ENCODE peak calls at places on chromosomes 12 and 14, in six cellular contexts. Y, T, N, B, S and X are unnamed samples.
A peak's percentile ranks its signal among the peaks of the same experiment; 100 is the strongest.

GRCh38 chr14:68593806-68594536 is 198.9 kb downstream of the ZFP36L1 start:
- ATAC-seq in T (no peak), B (no peak), N (no peak), Y (no peak), S (no peak), X (no peak)

GRCh38 chr14:70724944-70725343 is 83.2 kb downstream of the TTC9 start:
- ATAC-seq in S (no peak), Y (no peak), T (no peak), N (no peak), B (no peak), X (no peak)

GRCh38 chr14:74426202-74426582 is at the start of gene SYNDIG1L:
- ATAC-seq in S (no peak), T (no peak), N (no peak), Y (no peak), B (no peak), X (no peak)

GRCh38 chr14:24271834-24272263 is 452 bp upstream of the RABGGTA start:
- ATAC-seq in T (no peak), B (no peak), N (no peak), S (no peak), Y (no peak), X (no peak)

GRCh38 chr12:52865090-52865944 is 16.5 kb upstream of the KRT78 start:
- ATAC-seq in S (no peak), B (peak; percentile 82), T (peak; percentile 73), N (peak; percentile 59), Y (peak; percentile 90), X (peak; percentile 67)

GRCh38 chr14:105021656-105022275 is 883 bp upstream of the CDCA4 start:
- ATAC-seq in N (no peak), B (no peak), S (peak; percentile 1), T (no peak), Y (no peak), X (no peak)

GRCh38 chr14:85195872-85196477 is 334.0 kb upstream of the FLRT2 start:
- ATAC-seq in Y (no peak), N (no peak), S (no peak), B (no peak), T (no peak), X (no peak)

GRCh38 chr12:130160711-130161231 is 1.5 kb upstream of the FZD10 start:
- ATAC-seq in B (no peak), S (no peak), T (no peak), N (no peak), Y (no peak), X (no peak)

GRCh38 chr12:673849-674248 is 10.6 kb upstream of the NINJ2 start:
- ATAC-seq in N (no peak), S (no peak), T (no peak), Y (no peak), B (no peak), X (no peak)

GRCh38 chr12:57611810-57612710 is 825 bp downstream of the ARHGEF25 start:
- ATAC-seq in S (no peak), B (no peak), T (no peak), N (no peak), Y (no peak), X (no peak)

GRCh38 chr12:109706747-109707469 is 6.7 kb upstream of the FAM222A start:
- ATAC-seq in Y (no peak), N (no peak), B (no peak), T (no peak), S (no peak), X (no peak)

GRCh38 chr14:58979325-58979724 is 209.1 kb upstream of the DAAM1 start:
- ATAC-seq in B (no peak), Y (no peak), N (no peak), T (peak; percentile 34), S (no peak), X (no peak)

GRCh38 chr14:60303745-60304144 is 54.7 kb downstream of the PPM1A start:
- ATAC-seq in Y (no peak), B (no peak), T (peak; percentile 89), N (peak; percentile 96), S (no peak), X (no peak)

GRCh38 chr12:62190081-62190480 is 70.1 kb upstream of the USP15 start:
- ATAC-seq in B (no peak), N (no peak), Y (no peak), S (no peak), T (no peak), X (no peak)

GRCh38 chr12:118183711-118184110 is 47.8 kb downstream of the PEBP1 start:
- ATAC-seq in S (no peak), T (no peak), N (no peak), Y (no peak), B (no peak), X (no peak)

GRCh38 chr12:10182662-10183061 is 3.8 kb downstream of the TMEM52B start:
- ATAC-seq in T (no peak), N (no peak), B (peak; percentile 62), S (no peak), Y (no peak), X (no peak)

GRCh38 chr14:88271205-88271604 is 51.9 kb downstream of the KCNK10 start:
- ATAC-seq in T (no peak), N (no peak), Y (no peak), B (no peak), S (no peak), X (no peak)

GRCh38 chr14:91367173-91368171 is 50.1 kb downstream of the CCDC88C start:
- ATAC-seq in N (no peak), Y (peak; percentile 65), B (peak; percentile 80), S (peak; percentile 85), T (peak; percentile 37), X (no peak)

GRCh38 chr14:92160619-92161018 is 38.9 kb downstream of the CPSF2 start:
- ATAC-seq in T (no peak), S (no peak), Y (no peak), B (peak; percentile 75), N (no peak), X (peak; percentile 81)

GRCh38 chr12:9347328-9348127 is 139.3 kb upstream of the PZP start:
- ATAC-seq in N (no peak), S (no peak), T (no peak), B (no peak), Y (no peak), X (no peak)

GRCh38 chr14:75306917-75307699 is 28.5 kb downstream of the FOS start:
- ATAC-seq in S (peak; percentile 44), Y (peak; percentile 69), T (no peak), N (no peak), B (no peak), X (no peak)

GRCh38 chr12:31479516-31480210 is 111.3 kb downstream of the DENND5B start:
- ATAC-seq in Y (no peak), B (no peak), N (no peak), S (no peak), T (no peak), X (no peak)

GRCh38 chr12:20969766-20970165 is 159.3 kb downstream of the SLCO1B3 start:
- ATAC-seq in Y (no peak), B (no peak), S (no peak), T (no peak), N (no peak), X (no peak)
- H3K9me3 ChIP-seq in Y (no peaks in the 10 kb centered on the region), B (no peaks in the 10 kb centered on the region), S (no peaks in the 10 kb centered on the region), T (no peaks in the 10 kb centered on the region), N (peaks cover 3% of the 10 kb centered on the region), X (no peaks in the 10 kb centered on the region)

DNA sequence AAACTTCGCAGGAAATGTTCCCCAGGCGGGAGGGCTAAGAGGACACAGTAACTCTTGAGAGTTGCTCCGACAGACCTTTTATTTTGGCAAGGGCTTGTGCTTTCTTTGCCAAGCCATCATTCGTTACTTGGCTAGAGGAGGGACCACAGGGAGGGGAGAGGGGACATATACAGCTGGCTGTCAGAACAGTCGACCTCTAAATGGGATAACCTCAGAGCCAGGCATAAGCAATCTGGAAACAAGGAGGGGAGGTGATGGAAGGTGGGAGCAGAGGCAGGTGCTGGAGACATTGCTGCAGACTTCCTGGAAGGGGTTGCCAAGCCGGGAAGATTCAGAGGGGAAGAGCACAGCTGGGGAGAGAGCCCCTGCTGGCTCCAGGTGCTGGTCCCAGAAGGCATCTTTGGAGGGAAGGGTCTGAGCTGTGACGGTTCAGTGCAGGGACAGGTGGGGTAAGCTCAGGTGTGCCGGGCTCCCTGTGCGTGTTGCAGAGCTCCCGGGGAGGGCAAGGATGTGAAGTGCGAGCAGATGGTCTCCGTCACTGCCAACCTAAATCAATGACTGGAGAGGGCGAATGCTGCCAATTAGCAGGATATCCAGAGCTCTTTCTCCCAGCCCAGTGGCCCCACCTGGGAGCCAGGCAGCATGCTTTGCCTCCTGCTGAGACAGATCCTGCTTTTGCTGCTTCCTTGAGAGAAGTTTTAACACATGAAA is 50.1 kb downstream of the CHST11 start:
- ATAC-seq in S (no peak), Y (no peak), B (no peak), N (peak; percentile 88), T (peak; percentile 40), X (no peak)
- TF ChIP-seq CTCF in S (no peak), Y (no peak), B (no peak), N (no peak), T (no peak), X (no peak)

GRCh38 chr14:56197150-56197549 is 78.9 kb downstream of the PELI2 start:
- ATAC-seq in B (no peak), T (no peak), Y (no peak), N (no peak), S (no peak), X (no peak)

GRCh38 chr14:56199095-56199975 is 81.1 kb downstream of the PELI2 start:
- ATAC-seq in Y (no peak), S (no peak), N (peak; percentile 91), B (peak; percentile 81), T (peak; percentile 84), X (peak; percentile 82)

GRCh38 chr14:56202256-56202655 is 84.0 kb downstream of the PELI2 start:
- ATAC-seq in N (no peak), T (no peak), B (no peak), Y (no peak), S (no peak), X (no peak)

GRCh38 chr14:56198438-56198837 is 80.2 kb downstream of the PELI2 start:
- ATAC-seq in B (no peak), T (peak; percentile 8), S (no peak), N (no peak), Y (no peak), X (no peak)

GRCh38 chr14:56199976-56200577 is 81.9 kb downstream of the PELI2 start:
- ATAC-seq in T (no peak), N (no peak), B (peak; percentile 18), S (no peak), Y (no peak), X (no peak)
- H3K9me3 ChIP-seq in T (no peaks in the 10 kb centered on the region), N (no peaks in the 10 kb centered on the region), B (no peaks in the 10 kb centered on the region), S (no peaks in the 10 kb centered on the region), Y (no peaks in the 10 kb centered on the region), X (no peaks in the 10 kb centered on the region)

GRCh38 chr14:101183376-101184103 is 280.0 kb upstream of the RTL1 start:
- ATAC-seq in S (no peak), N (no peak), B (peak; percentile 9), T (no peak), Y (no peak), X (no peak)

GRCh38 chr14:101182476-101182875 is 279.0 kb upstream of the RTL1 start:
- ATAC-seq in N (no peak), B (no peak), S (no peak), T (no peak), Y (no peak), X (no peak)

GRCh38 chr14:101184562-101184961 is 281.0 kb upstream of the RTL1 start:
- ATAC-seq in T (no peak), Y (no peak), N (no peak), S (no peak), B (no peak), X (no peak)

GRCh38 chr14:101185081-101185835 is 281.7 kb upstream of the RTL1 start:
- ATAC-seq in S (no peak), Y (no peak), B (no peak), N (no peak), T (no peak), X (no peak)

DNA sequence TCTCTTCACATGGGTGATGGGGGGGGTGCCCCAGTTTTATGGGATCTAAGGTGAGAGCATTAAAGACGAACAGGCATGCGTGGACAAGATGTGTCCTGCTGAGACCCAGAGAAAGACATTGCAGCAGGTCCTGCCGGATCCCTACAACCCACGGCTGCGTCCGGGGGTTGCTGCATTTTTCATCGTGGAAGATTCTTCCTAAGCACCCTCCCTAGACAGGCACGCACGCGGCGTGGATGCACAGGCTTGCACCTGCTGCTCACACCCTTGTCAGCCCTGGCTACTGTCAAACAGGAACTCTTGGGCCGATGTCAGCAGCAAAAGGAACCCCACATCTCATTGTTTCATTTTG is 280.6 kb upstream of the RTL1 start:
- ATAC-seq in S (no peak), Y (no peak), T (no peak), N (no peak), B (no peak), X (no peak)
- TF ChIP-seq CTCF in S (no peak), Y (no peak), T (no peak), N (no peak), B (no peak), X (no peak)